ENCODE peak calls at places on chromosomes 12 and 14, in nine cellular contexts. O is ovary; H is HCT116; E is tibial nerve; Z is left ventricle myocardium inferior; M is MM.1S; T is neural progenitor cell; A is H9; J is CD8-positive, alpha-beta T cell. C is an unnamed sample.
A peak's percentile ranks its signal among the peaks of the same experiment; 100 is the strongest.

GRCh38 chr12:92640686-92641085 is 62.1 kb upstream of the PLEKHG7 start:
- DNase-seq in H (no peak), J (no peak), E (no peak), M (no peak), T (no peak), Z (no peak), A (no peak), O (no peak), C (no peak)

GRCh38 chr12:67968725-67969124 is 20.5 kb upstream of the IFNG-AS1 start:
- DNase-seq in J (no peak), E (no peak), H (no peak), Z (no peak), O (no peak), T (no peak), A (no peak), M (no peak), C (no peak)

GRCh38 chr12:13007496-13008233 is 7.6 kb upstream of the HEBP1 start:
- DNase-seq in E (no peak), M (no peak), J (no peak), H (no peak), O (no peak), T (no peak), Z (no peak), A (no peak), C (no peak)

GRCh38 chr12:6450869-6451347 is 934 bp upstream of the TAPBPL start:
- DNase-seq in T (no peak), H (no peak), O (no peak), Z (no peak), A (peak; percentile 69), J (no peak), M (no peak), E (no peak), C (no peak)

GRCh38 chr12:50411051-50411660 is 10.5 kb downstream of the LARP4 start:
- DNase-seq in E (no peak), Z (no peak), T (no peak), A (no peak), O (no peak), M (no peak), J (no peak), H (no peak), C (no peak)

GRCh38 chr12:124876171-124876570 is 12.5 kb upstream of the SCARB1 start:
- DNase-seq in O (no peak), E (no peak), A (no peak), Z (no peak), M (no peak), T (no peak), H (no peak), J (no peak), C (no peak)

GRCh38 chr14:99729991-99730875 is 46.1 kb downstream of the CYP46A1 start:
- DNase-seq in M (peak; percentile 39), J (peak; percentile 39), H (no peak), E (peak; percentile 60), O (peak; percentile 79), T (peak; percentile 92), A (peak; percentile 86), Z (peak; percentile 72), C (peak; percentile 67)

GRCh38 chr12:23552417-23552816 is 397.1 kb downstream of the SOX5 start:
- DNase-seq in A (no peak), H (no peak), J (no peak), O (no peak), T (no peak), M (no peak), Z (no peak), E (no peak), C (no peak)

GRCh38 chr12:109932878-109933503 is 32.9 kb downstream of the TCHP start:
- DNase-seq in M (no peak), J (no peak), Z (peak; percentile 80), T (no peak), H (no peak), E (peak; percentile 53), O (peak; percentile 85), A (no peak), C (no peak)

GRCh38 chr14:30569216-30569902 is 10.4 kb downstream of the G2E3 start:
- DNase-seq in M (no peak), J (no peak), T (peak; percentile 32), O (no peak), A (no peak), H (no peak), E (no peak), Z (no peak), C (no peak)

GRCh38 chr14:21070610-21071224 is 613 bp downstream of the ARHGEF40 start:
- DNase-seq in T (peak; percentile 89), O (peak; percentile 74), J (no peak), H (no peak), M (no peak), A (peak; percentile 81), Z (peak; percentile 59), E (no peak), C (no peak)

GRCh38 chr14:24368562-24369252 is 723 bp downstream of the NFATC4 start:
- DNase-seq in M (no peak), T (peak; percentile 91), E (peak; percentile 25), Z (peak; percentile 52), H (no peak), J (peak; percentile 15), O (peak; percentile 92), A (peak; percentile 80), C (no peak)

GRCh38 chr14:68364823-68365222 is 428.0 kb downstream of the ZFP36L1 start:
- DNase-seq in T (no peak), O (no peak), Z (no peak), H (no peak), A (peak; percentile 36), M (no peak), J (no peak), E (no peak), C (no peak)

GRCh38 chr14:63614964-63615363 is 26.7 kb downstream of the WDR89 start:
- DNase-seq in T (no peak), O (no peak), A (no peak), M (no peak), J (no peak), E (no peak), H (no peak), Z (no peak), C (no peak)

GRCh38 chr12:75727577-75727976 is 216.2 kb upstream of the KRR1 start:
- DNase-seq in H (no peak), M (no peak), J (no peak), O (no peak), E (no peak), A (peak; percentile 75), T (peak; percentile 59), Z (no peak), C (no peak)

GRCh38 chr12:40106655-40107054 is 774 bp upstream of the SLC2A13 start:
- DNase-seq in A (no peak), H (no peak), Z (no peak), M (no peak), O (no peak), T (no peak), J (no peak), E (no peak), C (no peak)

GRCh38 chr12:6275609-6276246 is 34.8 kb upstream of the PLEKHG6 start:
- DNase-seq in M (no peak), J (no peak), O (no peak), E (no peak), A (no peak), H (no peak), Z (no peak), T (no peak), C (no peak)

GRCh38 chr14:61561657-61562276 is 133.5 kb upstream of the HIF1A start:
- DNase-seq in Z (peak; percentile 51), H (peak; percentile 82), O (peak; percentile 60), J (no peak), T (no peak), M (no peak), A (peak; percentile 44), E (no peak), C (no peak)

GRCh38 chr14:37973031-37973908 is 234.4 kb upstream of the SSTR1 start:
- DNase-seq in H (no peak), J (no peak), A (no peak), E (no peak), M (no peak), T (no peak), O (no peak), Z (no peak), C (no peak)

GRCh38 chr12:77855548-77855947 is 24.9 kb downstream of the NAV3 start:
- DNase-seq in A (no peak), M (no peak), E (no peak), H (no peak), Z (no peak), J (no peak), T (no peak), O (no peak), C (no peak)

DNA sequence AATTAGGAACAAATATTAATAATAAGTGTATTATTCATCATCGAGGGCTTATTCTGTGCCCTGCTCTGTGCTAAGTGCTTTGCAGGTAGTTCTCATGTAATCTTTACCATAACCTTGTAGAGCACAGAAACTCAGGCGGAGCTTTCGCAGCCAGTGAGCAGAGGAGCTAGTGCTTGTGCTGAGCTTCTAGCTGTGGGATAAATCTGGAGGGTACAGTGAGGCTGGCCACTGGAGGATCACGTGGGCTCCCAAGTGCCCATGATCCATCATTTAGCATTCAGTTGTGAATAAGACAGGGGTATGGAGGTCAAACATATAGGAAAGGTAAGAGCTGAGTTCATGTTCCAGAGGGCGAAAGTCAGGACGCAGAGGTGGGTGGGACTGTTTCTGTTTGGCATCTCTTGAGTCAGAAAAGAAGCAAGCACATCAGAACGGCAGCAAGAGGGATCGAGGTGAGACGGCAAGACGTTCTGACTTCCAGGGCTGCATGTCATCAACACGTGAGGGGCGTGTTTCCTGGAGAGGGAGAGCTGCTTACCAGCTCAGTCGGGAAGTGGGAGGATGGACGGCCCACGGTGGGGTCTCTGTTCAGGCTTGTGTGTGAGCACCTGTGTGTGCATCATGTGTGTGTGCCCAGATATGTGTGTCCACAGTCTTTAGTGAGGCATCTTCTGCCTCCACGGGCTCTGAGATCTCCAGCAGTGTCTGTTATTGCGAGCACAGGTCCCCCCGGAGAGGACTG is 16.8 kb upstream of the KRT80 start:
- DNase-seq in O (no peak), Z (no peak), M (no peak), A (no peak), J (no peak), T (no peak), H (no peak), E (no peak), C (no peak)
- H3K27ac ChIP-seq in O (no peak overlapping the region), Z (no peak overlapping the region), M (no peak overlapping the region), A (no peak overlapping the region), J (no peak overlapping the region), T (no peak overlapping the region), H (no peak overlapping the region), E (no peak overlapping the region), C (no peak overlapping the region)

GRCh38 chr12:114687269-114687605 is 3.3 kb upstream of the TBX3 start:
- DNase-seq in T (peak; percentile 69), E (no peak), H (no peak), J (no peak), Z (no peak), O (no peak), M (no peak), A (no peak), C (no peak)
- H3K27me3 ChIP-seq in T (peaks cover 99% of the 10 kb centered on the region), E (peaks cover 56% of the 10 kb centered on the region), H (peaks cover 24% of the 10 kb centered on the region), J (peaks cover 37% of the 10 kb centered on the region), Z (peaks cover 74% of the 10 kb centered on the region), O (no peaks in the 10 kb centered on the region), M (no peaks in the 10 kb centered on the region), A (peaks cover 86% of the 10 kb centered on the region), C (peaks cover 89% of the 10 kb centered on the region)

GRCh38 chr12:59645242-59645641 is 49.4 kb downstream of the SLC16A7 start:
- DNase-seq in E (no peak), J (no peak), T (no peak), H (no peak), M (no peak), A (no peak), Z (no peak), O (no peak), C (no peak)
- TF ChIP-seq CTCF in E (no peak), J (no peak), T (no peak), H (no peak), M (no peak), A (peak; percentile 18), Z (no peak), O (no peak), C (no peak)

GRCh38 chr14:55609681-55610080 is 29.7 kb downstream of the KTN1 start:
- DNase-seq in O (no peak), Z (no peak), M (no peak), E (no peak), H (no peak), T (peak; percentile 62), A (no peak), J (no peak), C (no peak)
- H3K27ac ChIP-seq in O (no peak overlapping the region), Z (no peak overlapping the region), M (no peak overlapping the region), E (no peak overlapping the region), H (peak overlapping the region; percentile 21), T (peak overlapping the region; percentile 80), A (peak overlapping the region; percentile 67), J (no peak overlapping the region), C (no peak overlapping the region)

C was measured in CD4-positive, alpha-beta T cell.